ENCODE peak calls at places on chromosomes 3 and 15, in seven cellular contexts. One of them, this sample, is unnamed.

GRCh38 chr15:45664451-45664850 is 29.6 kb downstream of the SQOR start:
- DNase-seq in astrocyte: peak
- DNase-seq in Panc1: no peak
- DNase-seq in NCI-H69: no peak
- DNase-seq in fibroblast of mammary gland: peak
- DNase-seq in neural progenitor cell: no peak
- DNase-seq in naive thymus-derived CD8-positive, alpha-beta T cell: no peak
- DNase-seq in this sample: no peak

GRCh38 chr3:188947983-188948657 is 223.7 kb upstream of the TPRG1 start:
- DNase-seq in Panc1: no peak
- DNase-seq in fibroblast of mammary gland: peak
- DNase-seq in astrocyte: peak
- DNase-seq in neural progenitor cell: peak
- DNase-seq in naive thymus-derived CD8-positive, alpha-beta T cell: no peak
- DNase-seq in NCI-H69: peak
- DNase-seq in this sample: peak

GRCh38 chr15:78140296-78140695 is 8.9 kb upstream of the IDH3A start:
- DNase-seq in NCI-H69: no peak
- DNase-seq in astrocyte: no peak
- DNase-seq in neural progenitor cell: no peak
- DNase-seq in naive thymus-derived CD8-positive, alpha-beta T cell: no peak
- DNase-seq in Panc1: no peak
- DNase-seq in fibroblast of mammary gland: no peak
- DNase-seq in this sample: no peak

GRCh38 chr3:154851644-154852043 is 228.5 kb upstream of the MME start:
- DNase-seq in fibroblast of mammary gland: no peak
- DNase-seq in Panc1: no peak
- DNase-seq in NCI-H69: no peak
- DNase-seq in neural progenitor cell: no peak
- DNase-seq in naive thymus-derived CD8-positive, alpha-beta T cell: no peak
- DNase-seq in astrocyte: no peak
- DNase-seq in this sample: no peak

GRCh38 chr15:75713338-75713895 is 769 bp upstream of the CSPG4 start:
- DNase-seq in astrocyte: no peak
- DNase-seq in Panc1: no peak
- DNase-seq in fibroblast of mammary gland: peak
- DNase-seq in naive thymus-derived CD8-positive, alpha-beta T cell: no peak
- DNase-seq in NCI-H69: peak
- DNase-seq in neural progenitor cell: no peak
- DNase-seq in this sample: no peak

GRCh38 chr15:68487087-68487843 is 55.3 kb upstream of the ITGA11 start:
- DNase-seq in Panc1: no peak
- DNase-seq in naive thymus-derived CD8-positive, alpha-beta T cell: no peak
- DNase-seq in fibroblast of mammary gland: peak
- DNase-seq in NCI-H69: no peak
- DNase-seq in neural progenitor cell: no peak
- DNase-seq in astrocyte: peak
- DNase-seq in this sample: no peak

GRCh38 chr3:33523093-33523667 is 83.0 kb upstream of the UBP1 start:
- DNase-seq in naive thymus-derived CD8-positive, alpha-beta T cell: no peak
- DNase-seq in Panc1: no peak
- DNase-seq in NCI-H69: no peak
- DNase-seq in neural progenitor cell: no peak
- DNase-seq in astrocyte: no peak
- DNase-seq in fibroblast of mammary gland: no peak
- DNase-seq in this sample: no peak

GRCh38 chr15:90664650-90665287 is 52.4 kb upstream of the BLM start:
- DNase-seq in naive thymus-derived CD8-positive, alpha-beta T cell: no peak
- DNase-seq in astrocyte: no peak
- DNase-seq in NCI-H69: peak
- DNase-seq in fibroblast of mammary gland: peak
- DNase-seq in neural progenitor cell: no peak
- DNase-seq in Panc1: no peak
- DNase-seq in this sample: peak

GRCh38 chr15:64854041-64854440 is 12.3 kb downstream of the PLEKHO2 start:
- DNase-seq in NCI-H69: no peak
- DNase-seq in astrocyte: peak
- DNase-seq in neural progenitor cell: peak
- DNase-seq in Panc1: no peak
- DNase-seq in naive thymus-derived CD8-positive, alpha-beta T cell: no peak
- DNase-seq in fibroblast of mammary gland: no peak
- DNase-seq in this sample: no peak

GRCh38 chr15:41332788-41333527 is at the start of gene NUSAP1:
- DNase-seq in neural progenitor cell: no peak
- DNase-seq in Panc1: no peak
- DNase-seq in astrocyte: no peak
- DNase-seq in fibroblast of mammary gland: peak
- DNase-seq in NCI-H69: peak
- DNase-seq in naive thymus-derived CD8-positive, alpha-beta T cell: no peak
- DNase-seq in this sample: peak

GRCh38 chr3:105285653-105286241 is 81.0 kb upstream of the ALCAM start:
- DNase-seq in astrocyte: no peak
- DNase-seq in NCI-H69: peak
- DNase-seq in neural progenitor cell: no peak
- DNase-seq in fibroblast of mammary gland: no peak
- DNase-seq in naive thymus-derived CD8-positive, alpha-beta T cell: no peak
- DNase-seq in Panc1: no peak
- DNase-seq in this sample: no peak

GRCh38 chr3:21718943-21719591 is 31.9 kb downstream of the ZNF385D start:
- DNase-seq in NCI-H69: no peak
- DNase-seq in astrocyte: peak
- DNase-seq in fibroblast of mammary gland: no peak
- DNase-seq in neural progenitor cell: peak
- DNase-seq in naive thymus-derived CD8-positive, alpha-beta T cell: no peak
- DNase-seq in Panc1: no peak
- DNase-seq in this sample: no peak

GRCh38 chr15:60721706-60722105 is 242.8 kb upstream of the ICE2 start:
- DNase-seq in neural progenitor cell: no peak
- DNase-seq in NCI-H69: no peak
- DNase-seq in fibroblast of mammary gland: peak
- DNase-seq in naive thymus-derived CD8-positive, alpha-beta T cell: no peak
- DNase-seq in Panc1: no peak
- DNase-seq in astrocyte: peak
- DNase-seq in this sample: no peak

GRCh38 chr15:31352283-31352880 is 25.7 kb downstream of the KLF13 start:
- DNase-seq in naive thymus-derived CD8-positive, alpha-beta T cell: no peak
- DNase-seq in Panc1: no peak
- DNase-seq in fibroblast of mammary gland: no peak
- DNase-seq in astrocyte: no peak
- DNase-seq in NCI-H69: peak
- DNase-seq in neural progenitor cell: no peak
- DNase-seq in this sample: no peak

GRCh38 chr3:170033489-170033888 is 4.3 kb upstream of the GPR160 start:
- DNase-seq in astrocyte: no peak
- DNase-seq in naive thymus-derived CD8-positive, alpha-beta T cell: peak
- DNase-seq in Panc1: no peak
- DNase-seq in NCI-H69: peak
- DNase-seq in neural progenitor cell: no peak
- DNase-seq in fibroblast of mammary gland: no peak
- DNase-seq in this sample: no peak

GRCh38 chr3:141100112-141100511 is 49.0 kb downstream of the SPSB4 start:
- DNase-seq in fibroblast of mammary gland: no peak
- DNase-seq in neural progenitor cell: no peak
- DNase-seq in NCI-H69: no peak
- DNase-seq in naive thymus-derived CD8-positive, alpha-beta T cell: no peak
- DNase-seq in astrocyte: no peak
- DNase-seq in Panc1: no peak
- DNase-seq in this sample: no peak

GRCh38 chr3:79314962-79315361 is 452.8 kb downstream of the ROBO1 start:
- DNase-seq in fibroblast of mammary gland: peak
- DNase-seq in naive thymus-derived CD8-positive, alpha-beta T cell: no peak
- DNase-seq in Panc1: no peak
- DNase-seq in NCI-H69: no peak
- DNase-seq in astrocyte: no peak
- DNase-seq in neural progenitor cell: no peak
- DNase-seq in this sample: no peak

GRCh38 chr3:59185586-59186381 is 136.0 kb upstream of the CFAP20DC start:
- DNase-seq in neural progenitor cell: no peak
- DNase-seq in fibroblast of mammary gland: peak
- DNase-seq in astrocyte: peak
- DNase-seq in Panc1: no peak
- DNase-seq in naive thymus-derived CD8-positive, alpha-beta T cell: no peak
- DNase-seq in NCI-H69: peak
- DNase-seq in this sample: no peak

GRCh38 chr3:171829841-171830559 is 13.1 kb upstream of the TMEM212 start:
- DNase-seq in Panc1: peak
- DNase-seq in astrocyte: peak
- DNase-seq in naive thymus-derived CD8-positive, alpha-beta T cell: no peak
- DNase-seq in neural progenitor cell: peak
- DNase-seq in fibroblast of mammary gland: peak
- DNase-seq in NCI-H69: peak
- DNase-seq in this sample: peak

GRCh38 chr3:157493627-157494550 is 9.3 kb downstream of the VEPH1 start:
- DNase-seq in fibroblast of mammary gland: peak
- DNase-seq in NCI-H69: peak
- DNase-seq in naive thymus-derived CD8-positive, alpha-beta T cell: no peak
- DNase-seq in astrocyte: peak
- DNase-seq in Panc1: peak
- DNase-seq in neural progenitor cell: peak
- DNase-seq in this sample: peak

GRCh38 chr3:88362428-88362827 is 212.7 kb downstream of the C3orf38 start:
- DNase-seq in Panc1: no peak
- DNase-seq in neural progenitor cell: no peak
- DNase-seq in NCI-H69: no peak
- DNase-seq in naive thymus-derived CD8-positive, alpha-beta T cell: no peak
- DNase-seq in fibroblast of mammary gland: no peak
- DNase-seq in astrocyte: no peak
- DNase-seq in this sample: no peak

GRCh38 chr3:177589921-177590336 is 392.6 kb upstream of the TBL1XR1 start:
- DNase-seq in naive thymus-derived CD8-positive, alpha-beta T cell: no peak
- DNase-seq in neural progenitor cell: peak
- DNase-seq in NCI-H69: peak
- DNase-seq in Panc1: peak
- DNase-seq in astrocyte: peak
- DNase-seq in fibroblast of mammary gland: peak
- DNase-seq in this sample: peak

GRCh38 chr3:142997330-142997729 is 4.0 kb upstream of the U2SURP start:
- DNase-seq in neural progenitor cell: no peak
- DNase-seq in naive thymus-derived CD8-positive, alpha-beta T cell: no peak
- DNase-seq in astrocyte: peak
- DNase-seq in fibroblast of mammary gland: no peak
- DNase-seq in Panc1: no peak
- DNase-seq in NCI-H69: peak
- DNase-seq in this sample: peak

GRCh38 chr3:34155108-34155507 is 356.7 kb downstream of the PDCD6IP start:
- DNase-seq in naive thymus-derived CD8-positive, alpha-beta T cell: no peak
- DNase-seq in astrocyte: no peak
- DNase-seq in Panc1: no peak
- DNase-seq in fibroblast of mammary gland: no peak
- DNase-seq in NCI-H69: no peak
- DNase-seq in neural progenitor cell: no peak
- DNase-seq in this sample: no peak

GRCh38 chr3:149632225-149632624 is 25.6 kb downstream of the WWTR1 start:
- DNase-seq in Panc1: no peak
- DNase-seq in astrocyte: no peak
- DNase-seq in naive thymus-derived CD8-positive, alpha-beta T cell: no peak
- DNase-seq in neural progenitor cell: no peak
- DNase-seq in fibroblast of mammary gland: no peak
- DNase-seq in NCI-H69: no peak
- DNase-seq in this sample: no peak

GRCh38 chr15:72057548-72058091 is 60.3 kb downstream of the MYO9A start:
- DNase-seq in astrocyte: no peak
- DNase-seq in naive thymus-derived CD8-positive, alpha-beta T cell: no peak
- DNase-seq in NCI-H69: no peak
- DNase-seq in Panc1: no peak
- DNase-seq in fibroblast of mammary gland: no peak
- DNase-seq in neural progenitor cell: peak
- DNase-seq in this sample: no peak

GRCh38 chr3:98561727-98562521 is 30.1 kb downstream of the GPR15 start:
- DNase-seq in neural progenitor cell: no peak
- DNase-seq in naive thymus-derived CD8-positive, alpha-beta T cell: no peak
- DNase-seq in Panc1: no peak
- DNase-seq in NCI-H69: no peak
- DNase-seq in astrocyte: peak
- DNase-seq in fibroblast of mammary gland: peak
- DNase-seq in this sample: no peak

GRCh38 chr3:85890043-85890555 is 931.3 kb downstream of the CADM2 start:
- DNase-seq in naive thymus-derived CD8-positive, alpha-beta T cell: no peak
- DNase-seq in fibroblast of mammary gland: no peak
- DNase-seq in NCI-H69: no peak
- DNase-seq in neural progenitor cell: no peak
- DNase-seq in astrocyte: no peak
- DNase-seq in Panc1: no peak
- DNase-seq in this sample: no peak

GRCh38 chr3:133440652-133441051 is 40.8 kb downstream of the BFSP2 start:
- DNase-seq in neural progenitor cell: no peak
- DNase-seq in Panc1: no peak
- DNase-seq in NCI-H69: no peak
- DNase-seq in astrocyte: no peak
- DNase-seq in fibroblast of mammary gland: no peak
- DNase-seq in naive thymus-derived CD8-positive, alpha-beta T cell: no peak
- DNase-seq in this sample: no peak

GRCh38 chr3:48855681-48856447 is 8.2 kb upstream of the PRKAR2A start:
- DNase-seq in naive thymus-derived CD8-positive, alpha-beta T cell: no peak
- DNase-seq in astrocyte: no peak
- DNase-seq in fibroblast of mammary gland: no peak
- DNase-seq in neural progenitor cell: no peak
- DNase-seq in NCI-H69: peak
- DNase-seq in Panc1: no peak
- DNase-seq in this sample: no peak

GRCh38 chr3:179038216-179038898 is 33.3 kb downstream of the ZMAT3 start:
- DNase-seq in naive thymus-derived CD8-positive, alpha-beta T cell: no peak
- DNase-seq in neural progenitor cell: no peak
- DNase-seq in fibroblast of mammary gland: no peak
- DNase-seq in Panc1: no peak
- DNase-seq in astrocyte: no peak
- DNase-seq in NCI-H69: no peak
- DNase-seq in this sample: no peak

GRCh38 chr3:46184469-46184868 is 23.6 kb downstream of the CCR1 start:
- DNase-seq in NCI-H69: no peak
- DNase-seq in fibroblast of mammary gland: peak
- DNase-seq in Panc1: no peak
- DNase-seq in naive thymus-derived CD8-positive, alpha-beta T cell: no peak
- DNase-seq in neural progenitor cell: no peak
- DNase-seq in astrocyte: peak
- DNase-seq in this sample: no peak

GRCh38 chr3:159787191-159787590 is 201.4 kb upstream of the IL12A start:
- DNase-seq in NCI-H69: peak
- DNase-seq in astrocyte: peak
- DNase-seq in naive thymus-derived CD8-positive, alpha-beta T cell: no peak
- DNase-seq in neural progenitor cell: no peak
- DNase-seq in Panc1: peak
- DNase-seq in fibroblast of mammary gland: peak
- DNase-seq in this sample: peak

This sample was measured in NCI-H146.